ENCODE peak calls at places on chromosomes 16 and 17, in five cellular contexts. N, G, F, U and W are unnamed samples.

GRCh38 chr16:88803264-88803987 is at the start of gene CDT1:
- DNase-seq in N (peak; percentile 79), G (peak; percentile 85), F (peak; percentile 77), U (peak; percentile 63), W (peak; percentile 91)

GRCh38 chr16:89727406-89728120 is 6.2 kb downstream of the ZNF276 start:
- DNase-seq in N (no peak), G (no peak), F (no peak), U (no peak), W (peak; percentile 17)

GRCh38 chr16:87661561-87661960 is 59.3 kb downstream of the JPH3 start:
- DNase-seq in N (no peak), G (peak; percentile 18), F (peak; percentile 49), U (no peak), W (peak; percentile 59)

GRCh38 chr16:67542464-67542863 is 13.8 kb downstream of the RIPOR1 start:
- DNase-seq in N (no peak), G (peak; percentile 55), F (peak; percentile 79), U (peak; percentile 75), W (no peak)

GRCh38 chr16:63096857-63097256 is 1060.6 kb upstream of the CDH8 start:
- DNase-seq in N (no peak), G (no peak), F (no peak), U (no peak), W (no peak)

GRCh38 chr16:57985204-57986121 is 14.5 kb upstream of the CNGB1 start:
- DNase-seq in N (no peak), G (no peak), F (no peak), U (no peak), W (no peak)

GRCh38 chr16:66979011-66979717 is 9.2 kb upstream of the CES4A start:
- DNase-seq in N (peak; percentile 48), G (no peak), F (no peak), U (no peak), W (no peak)

GRCh38 chr17:4433515-4434031 is at the start of gene SPNS3:
- DNase-seq in N (no peak), G (no peak), F (no peak), U (no peak), W (no peak)

GRCh38 chr17:78117027-78117981 is 11.3 kb downstream of the TMC6 start:
- DNase-seq in N (no peak), G (peak; percentile 53), F (no peak), U (peak; percentile 87), W (no peak)

GRCh38 chr17:62968445-62968923 is 2.4 kb downstream of the TANC2 start:
- DNase-seq in N (no peak), G (peak; percentile 44), F (peak; percentile 94), U (peak; percentile 68), W (peak; percentile 16)

GRCh38 chr16:23948949-23949392 is 113.2 kb downstream of the PRKCB start:
- DNase-seq in N (no peak), G (peak; percentile 53), F (no peak), U (no peak), W (no peak)

GRCh38 chr16:64364894-64365293 is 757.0 kb downstream of the CDH11 start:
- DNase-seq in N (no peak), G (no peak), F (no peak), U (no peak), W (no peak)

GRCh38 chr17:19004601-19005441 is at the start of gene FAM83G:
- DNase-seq in N (peak; percentile 58), G (peak; percentile 92), F (peak; percentile 70), U (no peak), W (no peak)

GRCh38 chr17:40450175-40450574 is 6.9 kb downstream of the IGFBP4 start:
- DNase-seq in N (no peak), G (peak; percentile 84), F (peak; percentile 69), U (peak; percentile 76), W (no peak)

GRCh38 chr17:78774956-78775571 is 7.0 kb downstream of the CYTH1 start:
- DNase-seq in N (no peak), G (peak; percentile 55), F (no peak), U (no peak), W (no peak)

GRCh38 chr16:14409563-14409962 is 220.5 kb downstream of the PARN start:
- DNase-seq in N (no peak), G (peak; percentile 47), F (peak; percentile 97), U (no peak), W (no peak)

GRCh38 chr17:38322897-38323296 is 20.9 kb downstream of the GPR179 start:
- DNase-seq in N (no peak), G (no peak), F (no peak), U (no peak), W (no peak)

GRCh38 chr17:38320482-38320881 is 23.3 kb downstream of the GPR179 start:
- DNase-seq in N (no peak), G (no peak), F (no peak), U (no peak), W (no peak)

GRCh38 chr17:38324732-38325131 is 19.0 kb downstream of the GPR179 start:
- DNase-seq in N (no peak), G (no peak), F (no peak), U (no peak), W (no peak)

GRCh38 chr17:38324141-38324540 is 19.6 kb downstream of the GPR179 start:
- DNase-seq in N (no peak), G (no peak), F (no peak), U (no peak), W (no peak)

GRCh38 chr17:38322156-38322779 is 21.5 kb downstream of the GPR179 start:
- DNase-seq in N (peak; percentile 54), G (peak; percentile 65), F (peak; percentile 59), U (peak; percentile 71), W (peak; percentile 74)
- TF ChIP-seq CTCF in N (peak; percentile 89), G (peak; percentile 20), F (peak; percentile 72), U (peak; percentile 81), W (peak; percentile 81)

GRCh38 chr17:80455784-80456183 is 20.6 kb downstream of the NPTX1 start:
- DNase-seq in N (no peak), G (no peak), F (no peak), U (no peak), W (no peak)

GRCh38 chr17:80453980-80454556 is 22.3 kb downstream of the NPTX1 start:
- DNase-seq in N (no peak), G (no peak), F (no peak), U (no peak), W (no peak)

GRCh38 chr17:80454557-80455327 is 21.7 kb downstream of the NPTX1 start:
- DNase-seq in N (peak; percentile 97), G (peak; percentile 97), F (peak; percentile 97), U (peak; percentile 99), W (peak; percentile 93)

GRCh38 chr17:80456465-80457235 is 19.8 kb downstream of the NPTX1 start:
- DNase-seq in N (peak; percentile 49), G (no peak), F (no peak), U (no peak), W (no peak)

DNA sequence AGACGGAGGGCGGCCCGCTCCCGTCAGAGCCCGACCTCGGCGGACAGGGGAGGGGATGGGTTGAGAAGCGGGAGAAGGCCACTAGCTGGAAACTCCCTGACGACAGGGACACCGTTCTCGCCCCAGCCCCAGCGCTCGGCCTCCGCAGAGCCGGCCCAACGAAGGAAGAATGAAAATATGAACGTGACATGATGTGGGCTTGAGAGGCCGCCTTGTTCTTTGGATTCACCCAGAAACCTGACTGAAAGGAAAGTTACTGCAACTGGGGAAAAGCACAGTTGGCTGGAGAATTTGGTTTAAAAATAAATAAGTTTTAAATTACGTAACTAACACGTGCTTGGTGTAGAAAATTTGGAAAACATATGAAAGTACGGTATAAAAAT is 21.1 kb downstream of the NPTX1 start:
- DNase-seq in N (no peak), G (peak; percentile 58), F (no peak), U (peak; percentile 74), W (peak; percentile 49)
- TF ChIP-seq CTCF in N (no peak), G (no peak), F (no peak), U (no peak), W (no peak)

DNA sequence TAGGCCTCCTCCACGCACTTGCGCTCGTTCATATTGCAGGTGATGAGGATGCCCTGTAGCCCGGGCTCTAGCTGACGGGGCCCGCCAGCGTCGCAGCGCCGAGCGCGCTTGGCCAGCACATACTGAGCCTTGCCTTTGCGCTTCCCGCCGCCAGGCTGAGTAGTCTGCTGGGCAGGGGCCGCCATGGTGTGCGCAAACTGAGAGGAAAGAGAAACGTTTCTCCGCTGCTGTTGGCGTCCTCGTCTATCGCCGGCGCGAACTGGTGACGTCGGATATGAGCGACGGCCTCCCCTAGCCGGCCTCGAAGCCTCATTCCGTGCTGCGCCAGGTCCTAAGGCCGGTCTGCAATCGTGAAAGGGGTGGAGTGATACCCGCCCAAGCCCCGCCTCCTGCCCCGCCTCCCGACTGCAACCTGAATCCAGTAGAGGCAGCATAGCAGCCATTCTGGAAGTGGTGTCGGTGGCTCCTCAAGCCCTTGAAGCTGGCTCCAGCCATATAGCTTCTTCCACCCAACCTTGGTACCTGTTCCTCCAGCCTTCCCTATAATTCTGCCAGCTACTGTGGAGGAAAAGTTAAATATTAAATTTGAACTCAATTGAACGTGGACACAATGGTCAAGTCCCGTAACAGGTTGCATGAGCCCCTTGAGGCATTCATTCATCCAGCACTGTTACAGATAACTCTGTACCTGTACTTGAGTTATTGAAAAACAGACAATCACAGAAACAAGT is at the start of gene THUMPD1:
- DNase-seq in N (peak; percentile 97), G (peak; percentile 98), F (peak; percentile 96), U (peak; percentile 97), W (peak; percentile 91)
- TF ChIP-seq CTCF in N (no peak), G (peak; percentile 14), F (peak; percentile 20), U (no peak), W (no peak)

GRCh38 chr16:8869212-8869987 is 594 bp upstream of the CARHSP1 start:
- DNase-seq in N (no peak), G (no peak), F (no peak), U (peak; percentile 57), W (no peak)

GRCh38 chr16:8872071-8872470 is 3.3 kb upstream of the CARHSP1 start:
- DNase-seq in N (no peak), G (no peak), F (no peak), U (no peak), W (no peak)

GRCh38 chr16:8874388-8874787 is 5.6 kb upstream of the CARHSP1 start:
- DNase-seq in N (no peak), G (no peak), F (no peak), U (no peak), W (no peak)

GRCh38 chr16:8868272-8869211 is at the start of gene CARHSP1:
- DNase-seq in N (peak; percentile 88), G (peak; percentile 90), F (peak; percentile 86), U (peak; percentile 88), W (peak; percentile 81)

DNA sequence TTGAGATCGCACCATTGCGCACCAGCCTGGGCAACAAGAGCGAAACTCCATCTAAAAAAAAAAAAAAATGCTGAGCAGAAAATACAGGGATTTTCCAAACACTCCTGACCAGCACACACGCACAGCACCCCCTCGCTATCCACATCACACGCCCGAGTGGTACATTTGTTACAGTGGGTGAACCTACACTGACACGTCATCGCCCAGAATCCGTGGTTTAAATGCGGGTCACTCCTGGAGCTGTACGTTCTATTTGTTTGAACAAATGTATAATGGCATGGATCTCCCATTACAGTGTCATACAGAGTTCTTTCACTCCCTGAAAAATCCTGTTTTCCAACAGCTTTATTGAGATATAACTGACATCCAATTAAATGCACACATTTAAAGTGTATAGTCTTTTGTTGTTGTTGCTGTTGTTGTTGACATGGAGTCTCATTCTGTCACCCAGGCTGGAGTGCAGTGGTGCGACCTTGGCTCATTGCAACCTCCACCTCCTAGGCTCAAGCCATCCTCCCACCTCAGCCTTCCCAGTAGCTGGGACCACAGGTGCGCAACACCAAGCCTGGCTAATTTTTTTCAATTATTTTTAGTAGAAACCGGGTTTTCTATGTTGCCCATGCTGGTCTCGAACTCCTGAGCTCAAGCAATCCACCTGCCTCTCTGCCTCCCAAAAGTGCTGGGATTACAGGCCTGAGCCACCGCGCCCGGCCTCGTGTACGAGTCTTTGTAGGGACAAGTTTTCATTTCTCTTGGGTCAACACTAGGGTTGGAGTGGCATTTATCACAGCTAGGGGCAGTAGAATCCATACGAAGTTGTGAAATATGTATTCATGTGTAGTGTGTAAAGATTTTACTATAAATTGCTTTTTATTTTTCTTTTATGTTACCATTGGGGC is 4.4 kb upstream of the CARHSP1 start:
- DNase-seq in N (no peak), G (no peak), F (no peak), U (no peak), W (no peak)
- TF ChIP-seq CTCF in N (no peak), G (peak; percentile 19), F (peak; percentile 26), U (no peak), W (peak; percentile 44)

GRCh38 chr17:83174859-83175550 is 95.6 kb downstream of the METRNL start:
- DNase-seq in N (no peak), G (no peak), F (no peak), U (peak; percentile 6), W (no peak)
- TF ChIP-seq CTCF in N (no peak), G (no peak), F (no peak), U (no peak), W (no peak)